ENCODE peak calls at places on chromosomes 16 and 17, in six cellular contexts. V is GM23248; H is colonic mucosa; Z is HAP-1; Q is stimulated activated naive CD8-positive, alpha-beta T cell treated with anti-CD3 and anti-CD28 coated beads, Interleukin-15, Interleukin-2, amounts not matched to agents 100 U/mL and 50 U/mL, for 24 hours; X is stimulated activated CD8-positive, alpha-beta memory T cell treated with anti-CD3 and anti-CD28 coated beads, Interleukin-15, amount 100 ng/mL, for 1 hour. B is an unnamed sample.

GRCh38 chr17:30173649-30174048 is 57.0 kb downstream of the NSRP1 start:
- DNase-seq in V (no peak), H (no peak), Z (no peak), Q (no peak), X (no peak), B (no peak)

GRCh38 chr16:1048442-1049112 is 24.0 kb upstream of the SSTR5 start:
- DNase-seq in V (peak), H (peak), Z (peak), Q (peak), X (no peak), B (peak)

GRCh38 chr17:81712468-81713003 is 452 bp downstream of the SLC25A10 start:
- DNase-seq in V (peak), H (peak), Z (peak), Q (no peak), X (no peak), B (peak)

GRCh38 chr16:13612623-13613022 is 307.3 kb upstream of the ERCC4 start:
- DNase-seq in V (no peak), H (no peak), Z (no peak), Q (no peak), X (no peak), B (no peak)

GRCh38 chr16:81446318-81447275 is 2.0 kb downstream of the CMIP start:
- DNase-seq in V (peak), H (peak), Z (peak), Q (peak), X (no peak), B (no peak)

GRCh38 chr17:2087597-2088211 is 32.8 kb downstream of the HIC1 start:
- DNase-seq in V (peak), H (peak), Z (no peak), Q (peak), X (no peak), B (no peak)

GRCh38 chr17:78107457-78107856 is 21.1 kb downstream of the TMC6 start:
- DNase-seq in V (peak), H (no peak), Z (no peak), Q (no peak), X (no peak), B (no peak)

GRCh38 chr16:21116148-21116693 is 34.4 kb downstream of the DNAH3 start:
- DNase-seq in V (peak), H (no peak), Z (peak), Q (peak), X (no peak), B (no peak)

GRCh38 chr16:1903845-1904820 is 14.1 kb downstream of the HS3ST6 start:
- DNase-seq in V (no peak), H (no peak), Z (no peak), Q (no peak), X (no peak), B (no peak)

GRCh38 chr17:65537845-65538678 is 23.4 kb downstream of the AXIN2 start:
- DNase-seq in V (no peak), H (no peak), Z (no peak), Q (no peak), X (no peak), B (peak)

GRCh38 chr17:81412490-81413093 is 17.3 kb downstream of the BAHCC1 start:
- DNase-seq in V (no peak), H (no peak), Z (no peak), Q (peak), X (peak), B (peak)

GRCh38 chr17:51012538-51012937 is 108.1 kb downstream of the SPAG9 start:
- DNase-seq in V (no peak), H (no peak), Z (no peak), Q (no peak), X (no peak), B (no peak)

GRCh38 chr17:57408064-57408811 is 151.9 kb downstream of the MSI2 start:
- DNase-seq in V (no peak), H (peak), Z (peak), Q (peak), X (no peak), B (no peak)

GRCh38 chr17:32551186-32551955 is 64.6 kb downstream of the CDK5R1 start:
- DNase-seq in V (peak), H (no peak), Z (no peak), Q (no peak), X (no peak), B (no peak)

GRCh38 chr17:76934561-76935320 is 66.5 kb downstream of the MGAT5B start:
- DNase-seq in V (no peak), H (no peak), Z (no peak), Q (no peak), X (no peak), B (no peak)

GRCh38 chr16:75118943-75119539 is 2.5 kb upstream of the LDHD start:
- DNase-seq in V (no peak), H (no peak), Z (no peak), Q (no peak), X (no peak), B (no peak)

GRCh38 chr17:38455288-38455915 is 27.1 kb downstream of the ARHGAP23 start:
- DNase-seq in V (no peak), H (no peak), Z (no peak), Q (no peak), X (no peak), B (no peak)

GRCh38 chr17:80892019-80892855 is 99.4 kb upstream of the CHMP6 start:
- DNase-seq in V (peak), H (peak), Z (no peak), Q (peak), X (peak), B (peak)

GRCh38 chr16:84925773-84926372 is 85.5 kb downstream of the ZDHHC7 start:
- DNase-seq in V (no peak), H (no peak), Z (no peak), Q (no peak), X (no peak), B (no peak)

GRCh38 chr16:27600386-27600785 is 50.4 kb downstream of the KATNIP start:
- DNase-seq in V (no peak), H (no peak), Z (no peak), Q (no peak), X (no peak), B (no peak)

GRCh38 chr17:43324205-43324893 is 74.4 kb upstream of the ARL4D start:
- DNase-seq in V (no peak), H (no peak), Z (no peak), Q (no peak), X (no peak), B (no peak)

GRCh38 chr17:68190495-68190894 is 57.3 kb upstream of the AMZ2 start:
- DNase-seq in V (no peak), H (no peak), Z (no peak), Q (no peak), X (no peak), B (no peak)

GRCh38 chr16:53022374-53022773 is 30.3 kb downstream of the CHD9NB start:
- DNase-seq in V (peak), H (peak), Z (peak), Q (peak), X (no peak), B (peak)

GRCh38 chr16:19180741-19181140 is 12.7 kb downstream of the SYT17 start:
- DNase-seq in V (no peak), H (no peak), Z (no peak), Q (no peak), X (no peak), B (no peak)

B was measured in K562.